ENCODE peak calls at places on chromosome 9, in five cellular contexts. H is body of pancreas, M is A549, S is heart left ventricle, F is transverse colon. I is an unnamed sample. For H3K4me1, the result is how much of the 10 kb centered on the place peaks cover.

GRCh38 chr9:136951541-136952353 is at the start of gene LCN12:
- DNase-seq in H (no peak), M (no peak), S (no peak), F (no peak), I (no peak)

GRCh38 chr9:136645903-136646754 is 16.6 kb upstream of the EGFL7 start:
- DNase-seq in H (no peak), M (no peak), S (peak), F (no peak), I (peak)

GRCh38 chr9:110089681-110090370 is 118.1 kb downstream of the C9orf152 start:
- DNase-seq in H (peak), M (no peak), S (no peak), F (peak), I (no peak)

GRCh38 chr9:126677188-126678084 is 63.7 kb downstream of the LMX1B start:
- DNase-seq in H (no peak), M (no peak), S (no peak), F (no peak), I (no peak)

GRCh38 chr9:116318463-116319271 is 165.1 kb downstream of the PAPPA start:
- DNase-seq in H (peak), M (no peak), S (peak), F (peak), I (peak)

GRCh38 chr9:72623156-72623555 is 101.7 kb downstream of the TMC1 start:
- DNase-seq in H (no peak), M (no peak), S (no peak), F (no peak), I (no peak)

GRCh38 chr9:130026583-130027427 is 16.2 kb downstream of the FNBP1 start:
- DNase-seq in H (no peak), M (no peak), S (no peak), F (no peak), I (no peak)

GRCh38 chr9:116855881-116856662 is 169.0 kb downstream of the TRIM32 start:
- DNase-seq in H (no peak), M (no peak), S (no peak), F (no peak), I (no peak)

GRCh38 chr9:98974554-98974953 is 30.8 kb downstream of the COL15A1 start:
- DNase-seq in H (no peak), M (no peak), S (no peak), F (no peak), I (no peak)

GRCh38 chr9:98973546-98973921 is 29.8 kb downstream of the COL15A1 start:
- DNase-seq in H (no peak), M (no peak), S (peak), F (no peak), I (no peak)

GRCh38 chr9:98974106-98974505 is 30.4 kb downstream of the COL15A1 start:
- DNase-seq in H (no peak), M (no peak), S (no peak), F (no peak), I (no peak)

GRCh38 chr9:98975838-98976237 is 32.1 kb downstream of the COL15A1 start:
- DNase-seq in H (no peak), M (no peak), S (no peak), F (no peak), I (no peak)

GRCh38 chr9:98974994-98975712 is 31.4 kb downstream of the COL15A1 start:
- DNase-seq in H (peak), M (peak), S (peak), F (peak), I (peak)
- TF ChIP-seq POLR2A in H (peak), M (no peak), S (no peak), F (no peak), I (peak)

GRCh38 chr9:19369107-19369506 is 10.9 kb downstream of the RPS6 start:
- DNase-seq in H (no peak), M (no peak), S (no peak), F (no peak), I (no peak)

GRCh38 chr9:19371942-19372341 is 8.1 kb downstream of the RPS6 start:
- DNase-seq in H (no peak), M (no peak), S (no peak), F (no peak), I (no peak)

GRCh38 chr9:19373527-19373926 is 6.5 kb downstream of the RPS6 start:
- DNase-seq in H (no peak), M (no peak), S (no peak), F (no peak), I (no peak)

GRCh38 chr9:19375536-19375935 is 4.5 kb downstream of the RPS6 start:
- DNase-seq in H (no peak), M (no peak), S (no peak), F (no peak), I (no peak)

DNA sequence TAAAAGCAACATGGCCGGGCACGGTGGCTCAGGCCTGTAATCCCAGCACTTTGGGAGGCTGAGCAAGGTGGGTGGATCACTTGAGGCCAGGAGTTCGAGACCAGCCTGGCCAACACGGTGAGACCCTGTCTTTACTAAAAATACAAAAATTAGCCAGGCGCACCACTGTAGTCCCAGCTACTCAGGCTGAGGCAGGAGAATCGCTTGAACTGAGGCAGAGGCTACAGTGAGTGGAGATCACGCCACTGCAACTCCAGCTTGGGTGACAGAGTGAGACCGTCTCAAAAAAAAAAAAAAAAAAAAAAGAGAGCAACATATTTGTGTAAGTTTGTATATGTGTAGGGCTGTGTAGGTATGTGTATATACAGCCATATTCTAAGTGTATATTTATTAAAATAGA is 7.5 kb downstream of the RPS6 start:
- DNase-seq in H (no peak), M (no peak), S (no peak), F (no peak), I (no peak)
- H3K4me3 ChIP-seq in H (no peak), M (no peak), S (no peak), F (no peak), I (no peak)

GRCh38 chr9:5449521-5450359 is 602 bp upstream of the CD274 start:
- DNase-seq in H (no peak), M (no peak), S (no peak), F (no peak), I (no peak)

GRCh38 chr9:5453004-5453403 is 2.7 kb downstream of the CD274 start:
- DNase-seq in H (no peak), M (no peak), S (no peak), F (no peak), I (no peak)

GRCh38 chr9:5450360-5451051 is at the start of gene CD274:
- DNase-seq in H (peak), M (peak), S (peak), F (peak), I (peak)

GRCh38 chr9:5453673-5454072 is 3.3 kb downstream of the CD274 start:
- DNase-seq in H (no peak), M (no peak), S (peak), F (no peak), I (no peak)

DNA sequence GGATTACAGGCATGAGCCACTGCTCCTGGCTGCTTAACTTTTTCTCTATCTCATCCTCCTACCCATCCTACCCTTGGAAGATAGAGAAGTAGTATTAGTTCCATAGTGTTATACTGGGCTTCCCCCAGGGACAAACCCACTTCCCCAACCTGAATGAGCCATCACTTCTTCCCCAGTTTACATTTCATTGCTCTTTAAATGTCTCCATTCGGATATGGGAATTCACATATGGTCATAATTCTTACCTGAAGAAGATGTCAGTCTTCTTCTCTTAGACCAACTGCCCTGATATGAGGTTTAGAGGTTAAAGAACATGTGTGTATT is 1.9 kb downstream of the CD274 start:
- DNase-seq in H (no peak), M (no peak), S (no peak), F (no peak), I (no peak)
- H3K4me1 ChIP-seq in H (under half), M (half or more), S (under half), F (under half), I (under half)

GRCh38 chr9:35056571-35057270 is 15.7 kb downstream of the VCP start:
- DNase-seq in H (no peak), M (no peak), S (no peak), F (no peak), I (no peak)
- TF ChIP-seq POLR2A in H (no peak), M (no peak), S (no peak), F (no peak), I (no peak)

I was measured in uterus.